ENCODE peak calls at places on chromosomes 1 and 21, in four cellular contexts. O is activated CD8-positive, alpha-beta memory T cell treated with anti-CD3 and anti-CD28 coated beads, Interleukin-2, amount 50 U/mL, for 48 hours; H is NCI-H446; P is AG04449. J is an unnamed sample.

GRCh38 chr1:28509705-28510349 is 4.0 kb downstream of the RCC1 start:
- DNase-seq in H (no peak), O (peak; percentile 83), P (no peak), J (no peak)

GRCh38 chr1:241532173-241532553 is at the start of gene KMO:
- DNase-seq in O (no peak), H (no peak), P (no peak), J (no peak)

GRCh38 chr1:3026581-3027511 is 5.6 kb downstream of the ACTRT2 start:
- DNase-seq in H (no peak), O (no peak), P (no peak), J (no peak)

GRCh38 chr1:10622896-10623295 is 148.1 kb downstream of the PEX14 start:
- DNase-seq in O (no peak), P (no peak), H (no peak), J (no peak)

GRCh38 chr1:179322481-179323026 is 29.0 kb downstream of the SOAT1 start:
- DNase-seq in H (no peak), P (no peak), O (no peak), J (no peak)

GRCh38 chr21:41671859-41672542 is 94.9 kb downstream of the RIPK4 start:
- DNase-seq in H (no peak), O (no peak), P (no peak), J (no peak)

GRCh38 chr1:93322349-93322748 is 23.4 kb upstream of the DR1 start:
- DNase-seq in O (no peak), P (no peak), H (no peak), J (no peak)

GRCh38 chr1:15189692-15190321 is 36.3 kb downstream of the TMEM51 start:
- DNase-seq in P (no peak), O (no peak), H (no peak), J (no peak)

GRCh38 chr1:91864017-91864700 is 21.8 kb downstream of the TGFBR3 start:
- DNase-seq in P (no peak), O (no peak), H (no peak), J (no peak)

GRCh38 chr1:55931272-55931940 is 648.0 kb downstream of the PLPP3 start:
- DNase-seq in O (no peak), P (no peak), H (peak; percentile 83), J (peak; percentile 4)

GRCh38 chr1:202155478-202156021 is 4.9 kb downstream of the PTPN7 start:
- DNase-seq in P (no peak), O (no peak), H (no peak), J (no peak)

GRCh38 chr1:47416319-47417128 is 439 bp downstream of the FOXE3 start:
- DNase-seq in O (no peak), H (no peak), P (no peak), J (no peak)

GRCh38 chr21:41712730-41713129 is 54.1 kb downstream of the RIPK4 start:
- DNase-seq in P (no peak), O (no peak), H (no peak), J (no peak)

GRCh38 chr1:63691672-63692425 is 82.0 kb upstream of the ROR1 start:
- DNase-seq in O (no peak), H (peak; percentile 87), P (peak; percentile 77), J (peak; percentile 68)

GRCh38 chr1:22869325-22869724 is 103.3 kb downstream of the LACTBL1 start:
- DNase-seq in P (no peak), H (no peak), O (no peak), J (no peak)

GRCh38 chr1:229164836-229165285 is 106.0 kb upstream of the RAB4A start:
- DNase-seq in H (no peak), P (no peak), O (no peak), J (no peak)

GRCh38 chr1:55053265-55053954 is 14.1 kb downstream of the PCSK9 start:
- DNase-seq in P (no peak), H (no peak), O (no peak), J (no peak)

GRCh38 chr1:221840511-221841243 is 98.8 kb upstream of the DUSP10 start:
- DNase-seq in O (no peak), P (no peak), H (no peak), J (no peak)

GRCh38 chr21:39489380-39489924 is 37.7 kb downstream of the SH3BGR start:
- DNase-seq in P (no peak), O (no peak), H (no peak), J (no peak)

GRCh38 chr1:87880747-87881133 is 552.1 kb downstream of the LMO4 start:
- DNase-seq in H (no peak), O (no peak), P (no peak), J (no peak)

GRCh38 chr1:219427989-219428388 is 184.9 kb downstream of the ZC3H11B start:
- DNase-seq in P (no peak), O (no peak), H (no peak), J (no peak)

GRCh38 chr21:42515708-42516502 is 2.3 kb downstream of the SLC37A1 start:
- DNase-seq in P (no peak), H (no peak), O (peak; percentile 37), J (no peak)

GRCh38 chr1:94541175-94542087 is at the start of gene F3:
- DNase-seq in P (no peak), H (peak; percentile 76), O (peak; percentile 85), J (peak; percentile 35)

GRCh38 chr1:55284856-55285255 is 69.7 kb upstream of the USP24 start:
- DNase-seq in O (peak; percentile 37), P (no peak), H (peak; percentile 80), J (peak; percentile 51)

J was measured in cerebellum.